ENCODE peak calls at places on chromosomes 7 and 10, in four cellular contexts. L is IMR-90, K is neuronal stem cell, A is H9. F is an unnamed sample.
A peak's percentile ranks its signal among the peaks of the same experiment; 100 is the strongest.

GRCh38 chr10:35340975-35341374 is 4.7 kb downstream of the CCNY start:
- DNase-seq in L (peak; percentile 25), A (no peak), K (no peak), F (no peak)

GRCh38 chr7:154871483-154871882 is 131.4 kb downstream of the PAXIP1 start:
- DNase-seq in A (no peak), L (no peak), K (no peak), F (no peak)

GRCh38 chr10:28508304-28508925 is 24.5 kb upstream of the WAC start:
- DNase-seq in A (no peak), L (no peak), K (no peak), F (no peak)

GRCh38 chr7:2405601-2406345 is 2.4 kb downstream of the CHST12 start:
- DNase-seq in L (no peak), K (no peak), A (no peak), F (no peak)

GRCh38 chr10:3147117-3147820 is 25.3 kb downstream of the PITRM1 start:
- DNase-seq in K (no peak), A (no peak), L (no peak), F (no peak)

GRCh38 chr10:77393411-77393810 is 244.2 kb downstream of the KCNMA1 start:
- DNase-seq in K (no peak), A (no peak), L (no peak), F (no peak)

GRCh38 chr10:67836491-67836890 is 1.5 kb downstream of the DNAJC12 start:
- DNase-seq in K (no peak), A (no peak), L (no peak), F (no peak)

GRCh38 chr7:73387908-73388414 is 45.6 kb upstream of the FZD9 start:
- DNase-seq in L (no peak), K (no peak), A (no peak), F (no peak)

GRCh38 chr7:157493776-157494175 is 157.0 kb downstream of the DNAJB6 start:
- DNase-seq in K (no peak), L (no peak), A (no peak), F (no peak)

GRCh38 chr7:39952378-39952777 is 2.3 kb downstream of the CDK13 start:
- DNase-seq in A (no peak), L (peak; percentile 54), K (no peak), F (no peak)

GRCh38 chr7:155807805-155808550 is 4.3 kb downstream of the SHH start:
- DNase-seq in L (no peak), A (peak; percentile 45), K (no peak), F (no peak)

GRCh38 chr7:5694221-5694754 is 87.2 kb downstream of the RNF216 start:
- DNase-seq in K (no peak), L (peak; percentile 97), A (no peak), F (no peak)

GRCh38 chr7:17985473-17986239 is 42.0 kb downstream of the PRPS1L1 start:
- DNase-seq in A (no peak), K (no peak), L (no peak), F (no peak)

GRCh38 chr10:79981673-79982485 is 33.0 kb upstream of the SFTPD start:
- DNase-seq in L (peak; percentile 2), K (peak; percentile 36), A (peak; percentile 80), F (peak; percentile 34)

GRCh38 chr7:73367006-73367405 is 39.0 kb downstream of the FKBP6 start:
- DNase-seq in K (no peak), L (no peak), A (no peak), F (no peak)

GRCh38 chr7:128112018-128112780 is 81.0 kb upstream of the LRRC4 start:
- DNase-seq in K (no peak), A (no peak), L (no peak), F (no peak)

GRCh38 chr7:149714910-149715471 is 58.4 kb downstream of the ZNF467 start:
- DNase-seq in A (no peak), K (no peak), L (peak; percentile 9), F (no peak)

GRCh38 chr10:35334297-35334696 is 2.0 kb upstream of the CCNY start:
- DNase-seq in K (no peak), A (no peak), L (no peak), F (no peak)

GRCh38 chr10:50988792-50989191 is 85.5 kb upstream of the PRKG1 start:
- DNase-seq in L (peak; percentile 53), A (no peak), K (no peak), F (no peak)

DNA sequence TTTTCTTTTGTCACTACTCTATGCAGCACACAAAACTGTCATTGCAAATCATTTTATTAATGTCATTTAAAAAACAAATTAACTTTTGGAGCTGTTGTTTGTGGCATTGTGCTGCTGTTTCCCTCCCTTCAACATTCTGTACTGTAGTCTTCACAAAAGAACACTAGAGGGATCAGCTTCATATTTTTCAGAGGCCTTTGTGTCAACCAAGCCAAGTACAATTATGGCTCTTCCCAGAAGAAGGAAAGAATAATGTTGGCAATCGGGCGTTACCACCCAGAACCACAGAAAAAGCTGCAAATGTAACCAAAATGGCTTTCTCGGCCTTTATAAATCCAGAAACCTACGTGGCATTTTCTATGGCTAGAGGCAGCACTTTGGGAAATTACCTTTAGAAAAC is 98.9 kb upstream of the COL1A2 start:
- DNase-seq in L (peak; percentile 85), K (no peak), A (no peak), F (no peak)
- H2BK15ac ChIP-seq in L (peak overlapping the region; percentile 97), K (no peak overlapping the region), A (no peak overlapping the region), F (no peak overlapping the region)

DNA sequence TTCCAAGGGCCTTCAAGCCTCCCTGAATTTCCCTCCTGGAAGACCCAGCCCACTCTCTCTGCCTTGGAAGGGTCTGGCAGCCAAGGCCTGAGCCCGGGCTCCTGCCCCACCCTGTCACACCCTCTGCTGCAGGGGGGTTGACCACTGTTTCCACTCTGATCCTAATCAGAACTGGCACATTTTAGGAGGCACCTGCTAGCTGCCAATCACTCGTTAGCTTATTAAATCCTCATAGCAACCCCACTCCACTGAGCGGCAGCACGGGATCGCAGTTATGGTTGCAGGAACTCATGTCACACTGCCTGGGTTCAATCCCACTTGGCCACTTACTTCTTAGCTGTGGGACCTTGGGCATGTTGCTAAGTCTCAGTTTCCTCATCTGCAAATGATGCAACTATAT is 12.9 kb downstream of the HSPB1 start:
- DNase-seq in K (no peak), L (no peak), A (no peak), F (no peak)
- H2BK15ac ChIP-seq in K (peak overlapping the region; percentile 95), L (no peak overlapping the region), A (no peak overlapping the region), F (peak overlapping the region; percentile 72)

GRCh38 chr10:96833220-96834001 is 1.3 kb downstream of the LCOR start:
- DNase-seq in K (peak; percentile 69), A (peak; percentile 41), L (peak; percentile 23), F (no peak)

GRCh38 chr10:96831200-96831866 is 765 bp upstream of the LCOR start:
- DNase-seq in A (no peak), K (no peak), L (no peak), F (no peak)

GRCh38 chr10:96832721-96833219 is 672 bp downstream of the LCOR start:
- DNase-seq in A (peak; percentile 75), K (peak; percentile 80), L (peak; percentile 67), F (peak; percentile 83)

GRCh38 chr10:96830511-96831199 is 1.4 kb upstream of the LCOR start:
- DNase-seq in K (peak; percentile 75), A (peak; percentile 71), L (peak; percentile 65), F (peak; percentile 86)

GRCh38 chr10:96831867-96832720 is at the start of gene LCOR:
- DNase-seq in K (peak; percentile 89), A (peak; percentile 85), L (peak; percentile 86), F (peak; percentile 86)
- H2BK15ac ChIP-seq in K (no peak within 1 kb of the TSS), A (no peak within 1 kb of the TSS), L (no peak within 1 kb of the TSS), F (no peak within 1 kb of the TSS)

DNA sequence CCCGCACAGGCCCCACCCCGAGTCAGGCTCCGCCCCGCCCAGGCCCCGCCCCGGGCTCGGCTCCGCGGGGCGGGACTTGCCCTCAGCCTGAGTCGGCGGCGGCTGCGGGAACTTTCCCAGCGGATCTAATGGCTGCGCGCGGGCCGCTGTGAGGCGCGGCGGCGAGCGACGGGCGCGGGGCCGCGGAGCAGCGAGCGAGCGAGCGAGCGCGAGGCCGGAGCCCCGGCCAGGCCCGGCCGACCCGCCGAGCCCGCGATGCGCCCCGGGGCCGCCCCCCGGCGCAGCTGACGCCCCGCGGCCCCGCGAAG is at the start of gene INPP5A:
- DNase-seq in L (no peak), K (no peak), A (no peak), F (no peak)
- H2BK15ac ChIP-seq in L (no peak within 1 kb of the TSS), K (peak within 1 kb of the TSS; percentile 76), A (no peak within 1 kb of the TSS), F (peak within 1 kb of the TSS; percentile 61)

GRCh38 chr7:21427861-21428641 is at the start of gene SP4:
- DNase-seq in K (peak; percentile 91), L (peak; percentile 91), A (peak; percentile 97), F (peak; percentile 65)
- H2BK15ac ChIP-seq in K (no peak within 1 kb of the TSS), L (no peak within 1 kb of the TSS), A (no peak within 1 kb of the TSS), F (no peak within 1 kb of the TSS)

DNA sequence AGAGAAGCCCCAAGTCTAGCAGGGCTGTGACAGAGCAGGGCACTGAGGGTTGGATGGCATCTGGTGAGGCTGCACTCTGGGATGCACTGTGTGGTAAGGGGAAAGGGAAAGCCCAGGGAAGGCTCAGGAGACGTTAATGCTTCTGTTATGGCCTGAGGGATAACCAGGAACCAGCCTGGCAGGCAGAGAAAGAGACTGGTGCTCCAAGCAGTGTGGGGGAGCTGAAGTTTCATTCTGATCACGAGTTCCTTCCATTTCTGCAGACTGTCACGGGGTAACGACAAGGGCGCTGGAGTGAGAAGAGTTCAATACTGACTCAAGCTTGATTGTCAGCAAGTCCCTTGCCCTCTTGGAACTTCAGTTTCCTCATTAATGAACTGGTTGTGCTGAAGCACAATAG is 730.9 kb downstream of the GRID1 start:
- DNase-seq in A (no peak), L (no peak), K (no peak), F (no peak)
- H2BK15ac ChIP-seq in A (no peak overlapping the region), L (no peak overlapping the region), K (no peak overlapping the region), F (no peak overlapping the region)

GRCh38 chr10:99391346-99391745 is 39.1 kb downstream of the GOT1 start:
- DNase-seq in K (no peak), L (no peak), A (no peak), F (no peak)
- H2BK15ac ChIP-seq in K (no peak overlapping the region), L (no peak overlapping the region), A (no peak overlapping the region), F (no peak overlapping the region)

GRCh38 chr10:103853428-103854264 is 1.7 kb downstream of the SH3PXD2A start:
- DNase-seq in K (no peak), A (no peak), L (no peak), F (no peak)

GRCh38 chr10:103855424-103855823 is at the start of gene SH3PXD2A:
- DNase-seq in A (peak; percentile 59), L (no peak), K (peak; percentile 61), F (peak; percentile 78)

GRCh38 chr10:103854687-103855423 is 521 bp downstream of the SH3PXD2A start:
- DNase-seq in L (peak; percentile 24), K (no peak), A (peak; percentile 48), F (no peak)

GRCh38 chr10:103852856-103853255 is 2.5 kb downstream of the SH3PXD2A start:
- DNase-seq in K (no peak), L (peak; percentile 31), A (no peak), F (no peak)

DNA sequence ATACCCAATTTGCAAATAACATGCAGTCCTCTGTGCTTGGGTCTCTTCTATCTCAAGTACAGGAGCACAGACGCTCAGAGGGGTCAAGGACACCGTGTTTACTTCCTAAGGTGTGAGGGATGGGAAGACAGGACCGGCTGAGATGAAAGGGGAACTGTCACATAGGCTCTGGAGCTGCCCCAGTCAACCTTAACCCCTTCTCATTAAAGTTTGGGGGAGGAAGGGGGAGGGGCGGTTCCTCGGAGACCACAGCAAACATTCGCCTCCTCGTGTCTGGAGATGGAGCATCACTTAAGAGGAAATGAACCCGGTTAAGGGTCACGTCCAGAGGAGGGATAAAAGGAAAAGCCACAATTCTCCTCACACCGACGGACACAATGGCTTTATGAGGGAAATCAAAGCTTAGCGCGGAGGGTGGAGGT is 1.1 kb downstream of the SH3PXD2A start:
- DNase-seq in K (peak; percentile 36), L (no peak), A (peak; percentile 51), F (peak; percentile 64)
- H2BK15ac ChIP-seq in K (no peak overlapping the region), L (no peak overlapping the region), A (no peak overlapping the region), F (no peak overlapping the region)

F was measured in H1.